ENCODE peak calls at places on chromosomes 13 and 19, in seven cellular contexts. Q is progenitor cell of endocrine pancreas, J is HuH-7.5, T is GM23248, Z is EL, S is thoracic aorta, N is nephron progenitor cell. U is an unnamed sample.

GRCh38 chr13:27712421-27712820 is 79.9 kb upstream of the GSX1 start:
- DNase-seq in Q (no peak), J (no peak), S (no peak), Z (no peak), N (no peak), T (no peak), U (no peak)

GRCh38 chr13:87810391-87810801 is 139.2 kb downstream of the SLITRK5 start:
- DNase-seq in Z (no peak), J (no peak), S (no peak), T (no peak), Q (no peak), N (peak), U (peak)

GRCh38 chr19:18292810-18293641 is 11.6 kb upstream of the JUND start:
- DNase-seq in Z (peak), Q (no peak), T (peak), J (peak), N (peak), S (peak), U (peak)

GRCh38 chr13:43805071-43805468 is 18.3 kb upstream of the ENOX1 start:
- DNase-seq in Q (no peak), Z (peak), T (peak), J (no peak), S (no peak), N (no peak), U (no peak)

GRCh38 chr19:4976412-4977298 is 7.7 kb downstream of the KDM4B start:
- DNase-seq in Q (no peak), Z (peak), S (peak), J (peak), T (peak), N (no peak), U (no peak)

GRCh38 chr13:97382276-97382675 is 51.7 kb upstream of the RAP2A start:
- DNase-seq in Q (no peak), T (no peak), J (no peak), Z (no peak), N (no peak), S (no peak), U (no peak)

GRCh38 chr19:41223431-41224234 is 4.6 kb downstream of the AXL start:
- DNase-seq in Q (no peak), Z (peak), S (peak), N (peak), T (peak), J (no peak), U (no peak)

GRCh38 chr19:2170219-2170618 is 6.5 kb downstream of the DOT1L start:
- DNase-seq in Z (no peak), Q (no peak), T (no peak), N (peak), S (no peak), J (no peak), U (no peak)

GRCh38 chr13:24269803-24270202 is 39.6 kb upstream of the C1QTNF9 start:
- DNase-seq in Q (no peak), Z (peak), S (no peak), J (no peak), N (no peak), T (peak), U (no peak)

GRCh38 chr13:45511310-45512147 is 46.8 kb downstream of the COG3 start:
- DNase-seq in T (peak), N (peak), S (no peak), Q (no peak), J (peak), Z (peak), U (peak)

GRCh38 chr19:13764821-13765394 is 586 bp downstream of the MRI1 start:
- DNase-seq in J (peak), S (no peak), N (peak), T (peak), Q (no peak), Z (no peak), U (no peak)

GRCh38 chr13:110018009-110018408 is 231.6 kb upstream of the IRS2 start:
- DNase-seq in J (no peak), T (peak), Z (peak), N (no peak), Q (no peak), S (no peak), U (no peak)

U was measured in SK-N-DZ.